ENCODE peak calls at places on chromosomes 4 and X, in four cellular contexts. One of them, this sample, is unnamed.

GRCh38 chr4:113810906-113811305 is 49.4 kb upstream of the CAMK2D start:
- DNase-seq in fibroblast of mammary gland: peak; percentile 80
- DNase-seq in pancreas: no peak
- DNase-seq in endothelial cell of umbilical vein: no peak
- DNase-seq in this sample: peak; percentile 63

GRCh38 chr4:11480683-11481082 is 52.0 kb upstream of the HS3ST1 start:
- DNase-seq in fibroblast of mammary gland: no peak
- DNase-seq in pancreas: no peak
- DNase-seq in endothelial cell of umbilical vein: peak; percentile 62
- DNase-seq in this sample: peak; percentile 80

GRCh38 chrX:19743386-19743785 is 144.0 kb downstream of the SH3KBP1 start:
- DNase-seq in fibroblast of mammary gland: no peak
- DNase-seq in pancreas: no peak
- DNase-seq in endothelial cell of umbilical vein: no peak
- DNase-seq in this sample: no peak

GRCh38 chr4:24260922-24261581 is 323.3 kb downstream of the DHX15 start:
- DNase-seq in fibroblast of mammary gland: peak; percentile 58
- DNase-seq in pancreas: no peak
- DNase-seq in endothelial cell of umbilical vein: no peak
- DNase-seq in this sample: no peak

GRCh38 chr4:117400039-117400835 is 314.9 kb upstream of the TRAM1L1 start:
- DNase-seq in fibroblast of mammary gland: peak; percentile 39
- DNase-seq in pancreas: no peak
- DNase-seq in endothelial cell of umbilical vein: peak; percentile 82
- DNase-seq in this sample: peak; percentile 49

GRCh38 chr4:25865586-25865985 is 2.8 kb upstream of the SEL1L3 start:
- DNase-seq in fibroblast of mammary gland: peak; percentile 30
- DNase-seq in pancreas: peak; percentile 53
- DNase-seq in endothelial cell of umbilical vein: no peak
- DNase-seq in this sample: peak; percentile 31

GRCh38 chr4:129903861-129904260 is 807.9 kb downstream of the C4orf33 start:
- DNase-seq in fibroblast of mammary gland: no peak
- DNase-seq in pancreas: no peak
- DNase-seq in endothelial cell of umbilical vein: no peak
- DNase-seq in this sample: no peak

GRCh38 chr4:89285735-89286134 is 21.9 kb downstream of the GPRIN3 start:
- DNase-seq in fibroblast of mammary gland: no peak
- DNase-seq in pancreas: no peak
- DNase-seq in endothelial cell of umbilical vein: no peak
- DNase-seq in this sample: no peak

GRCh38 chr4:8938623-8939022 is 67.0 kb upstream of the HMX1 start:
- DNase-seq in fibroblast of mammary gland: no peak
- DNase-seq in pancreas: no peak
- DNase-seq in endothelial cell of umbilical vein: no peak
- DNase-seq in this sample: no peak

GRCh38 chr4:168610911-168611530 is 114.2 kb downstream of the PALLD start:
- DNase-seq in fibroblast of mammary gland: peak; percentile 56
- DNase-seq in pancreas: no peak
- DNase-seq in endothelial cell of umbilical vein: no peak
- DNase-seq in this sample: no peak

GRCh38 chrX:153304988-153305736 is 16.4 kb downstream of the PNMA6F start:
- DNase-seq in fibroblast of mammary gland: no peak
- DNase-seq in pancreas: no peak
- DNase-seq in endothelial cell of umbilical vein: no peak
- DNase-seq in this sample: no peak

GRCh38 chr4:101563126-101563525 is 215.8 kb upstream of the PPP3CA start:
- DNase-seq in fibroblast of mammary gland: no peak
- DNase-seq in pancreas: no peak
- DNase-seq in endothelial cell of umbilical vein: no peak
- DNase-seq in this sample: peak; percentile 28

GRCh38 chrX:17553451-17553850 is 178.5 kb downstream of the NHS start:
- DNase-seq in fibroblast of mammary gland: peak; percentile 84
- DNase-seq in pancreas: no peak
- DNase-seq in endothelial cell of umbilical vein: peak; percentile 85
- DNase-seq in this sample: peak; percentile 70

GRCh38 chr4:134313591-134313990 is 112.0 kb upstream of the PABPC4L start:
- DNase-seq in fibroblast of mammary gland: no peak
- DNase-seq in pancreas: no peak
- DNase-seq in endothelial cell of umbilical vein: peak; percentile 2
- DNase-seq in this sample: no peak

GRCh38 chr4:151486166-151486565 is 77.2 kb downstream of the FHIP1A start:
- DNase-seq in fibroblast of mammary gland: peak; percentile 8
- DNase-seq in pancreas: no peak
- DNase-seq in endothelial cell of umbilical vein: no peak
- DNase-seq in this sample: peak; percentile 8

GRCh38 chr4:186368291-186368690 is 102.3 kb downstream of the F11 start:
- DNase-seq in fibroblast of mammary gland: no peak
- DNase-seq in pancreas: no peak
- DNase-seq in endothelial cell of umbilical vein: no peak
- DNase-seq in this sample: no peak

GRCh38 chrX:45781901-45782553 is 581.4 kb upstream of the DIPK2B start:
- DNase-seq in fibroblast of mammary gland: peak; percentile 86
- DNase-seq in pancreas: no peak
- DNase-seq in endothelial cell of umbilical vein: peak; percentile 43
- DNase-seq in this sample: peak; percentile 72

GRCh38 chr4:3476341-3476747 is 13.2 kb downstream of the DOK7 start:
- DNase-seq in fibroblast of mammary gland: no peak
- DNase-seq in pancreas: no peak
- DNase-seq in endothelial cell of umbilical vein: no peak
- DNase-seq in this sample: no peak

GRCh38 chr4:127687580-127687979 is 42.6 kb upstream of the SLC25A31 start:
- DNase-seq in fibroblast of mammary gland: no peak
- DNase-seq in pancreas: no peak
- DNase-seq in endothelial cell of umbilical vein: no peak
- DNase-seq in this sample: no peak

GRCh38 chr4:172998527-172999469 is 169.8 kb upstream of the GALNT7 start:
- DNase-seq in fibroblast of mammary gland: peak; percentile 91
- DNase-seq in pancreas: no peak
- DNase-seq in endothelial cell of umbilical vein: peak; percentile 30
- DNase-seq in this sample: peak; percentile 92

GRCh38 chr4:175833574-175834350 is 21.7 kb upstream of the GPM6A start:
- DNase-seq in fibroblast of mammary gland: no peak
- DNase-seq in pancreas: no peak
- DNase-seq in endothelial cell of umbilical vein: no peak
- DNase-seq in this sample: no peak

GRCh38 chr4:1547131-1547862 is 136.8 kb downstream of the FAM53A start:
- DNase-seq in fibroblast of mammary gland: no peak
- DNase-seq in pancreas: no peak
- DNase-seq in endothelial cell of umbilical vein: peak; percentile 12
- DNase-seq in this sample: no peak

GRCh38 chr4:121307441-121308327 is 73.1 kb downstream of the QRFPR start:
- DNase-seq in fibroblast of mammary gland: peak; percentile 68
- DNase-seq in pancreas: no peak
- DNase-seq in endothelial cell of umbilical vein: peak; percentile 24
- DNase-seq in this sample: peak; percentile 75

GRCh38 chrX:103554687-103555417 is 30.5 kb upstream of the TCEAL4 start:
- DNase-seq in fibroblast of mammary gland: peak; percentile 51
- DNase-seq in pancreas: peak; percentile 12
- DNase-seq in endothelial cell of umbilical vein: peak; percentile 67
- DNase-seq in this sample: no peak

GRCh38 chrX:147838465-147839131 is 73.1 kb upstream of the FMR1 start:
- DNase-seq in fibroblast of mammary gland: peak; percentile 10
- DNase-seq in pancreas: no peak
- DNase-seq in endothelial cell of umbilical vein: no peak
- DNase-seq in this sample: no peak

GRCh38 chr4:91198951-91199350 is 1071.8 kb downstream of the CCSER1 start:
- DNase-seq in fibroblast of mammary gland: no peak
- DNase-seq in pancreas: no peak
- DNase-seq in endothelial cell of umbilical vein: no peak
- DNase-seq in this sample: no peak

GRCh38 chr4:184475096-184475461 is 729 bp upstream of the IRF2 start:
- DNase-seq in fibroblast of mammary gland: peak; percentile 65
- DNase-seq in pancreas: peak; percentile 45
- DNase-seq in endothelial cell of umbilical vein: peak; percentile 54
- DNase-seq in this sample: peak; percentile 54

GRCh38 chr4:156103306-156103705 is 149.6 kb upstream of the CTSO start:
- DNase-seq in fibroblast of mammary gland: no peak
- DNase-seq in pancreas: no peak
- DNase-seq in endothelial cell of umbilical vein: no peak
- DNase-seq in this sample: peak; percentile 20

GRCh38 chrX:71909956-71910355 is 689 bp upstream of the NHSL2 start:
- DNase-seq in fibroblast of mammary gland: peak; percentile 23
- DNase-seq in pancreas: no peak
- DNase-seq in endothelial cell of umbilical vein: no peak
- DNase-seq in this sample: peak; percentile 28

GRCh38 chrX:71911731-71912050 is 1.0 kb downstream of the NHSL2 start:
- DNase-seq in fibroblast of mammary gland: no peak
- DNase-seq in pancreas: no peak
- DNase-seq in endothelial cell of umbilical vein: no peak
- DNase-seq in this sample: no peak

GRCh38 chrX:71912156-71912555 is 1.5 kb downstream of the NHSL2 start:
- DNase-seq in fibroblast of mammary gland: no peak
- DNase-seq in pancreas: no peak
- DNase-seq in endothelial cell of umbilical vein: no peak
- DNase-seq in this sample: no peak

GRCh38 chrX:71910526-71911022 is at the start of gene NHSL2:
- DNase-seq in fibroblast of mammary gland: peak; percentile 26
- DNase-seq in pancreas: no peak
- DNase-seq in endothelial cell of umbilical vein: no peak
- DNase-seq in this sample: no peak

GRCh38 chrX:71911023-71911730 is 532 bp downstream of the NHSL2 start:
- DNase-seq in fibroblast of mammary gland: no peak
- DNase-seq in pancreas: peak; percentile 11
- DNase-seq in endothelial cell of umbilical vein: no peak
- DNase-seq in this sample: no peak
- H3K4me3 ChIP-seq in fibroblast of mammary gland: peak overlapping the region; percentile 42
- H3K4me3 ChIP-seq in pancreas: peak overlapping the region; percentile 24
- H3K4me3 ChIP-seq in endothelial cell of umbilical vein: no peak overlapping the region
- H3K4me3 ChIP-seq in this sample: peak overlapping the region; percentile 44

GRCh38 chr4:98110214-98110613 is 33.1 kb downstream of the STPG2 start:
- DNase-seq in fibroblast of mammary gland: no peak
- DNase-seq in pancreas: no peak
- DNase-seq in endothelial cell of umbilical vein: no peak
- DNase-seq in this sample: no peak

GRCh38 chr4:98117363-98117762 is 25.9 kb downstream of the STPG2 start:
- DNase-seq in fibroblast of mammary gland: no peak
- DNase-seq in pancreas: no peak
- DNase-seq in endothelial cell of umbilical vein: no peak
- DNase-seq in this sample: no peak

GRCh38 chr4:98110929-98111328 is 32.3 kb downstream of the STPG2 start:
- DNase-seq in fibroblast of mammary gland: no peak
- DNase-seq in pancreas: no peak
- DNase-seq in endothelial cell of umbilical vein: no peak
- DNase-seq in this sample: no peak

GRCh38 chr4:98113005-98113404 is 30.3 kb downstream of the STPG2 start:
- DNase-seq in fibroblast of mammary gland: peak; percentile 30
- DNase-seq in pancreas: no peak
- DNase-seq in endothelial cell of umbilical vein: peak; percentile 7
- DNase-seq in this sample: peak; percentile 42
- TF ChIP-seq CTCF in fibroblast of mammary gland: peak; percentile 17
- TF ChIP-seq CTCF in pancreas: no peak
- TF ChIP-seq CTCF in endothelial cell of umbilical vein: peak; percentile 9
- TF ChIP-seq CTCF in this sample: peak; percentile 37

DNA sequence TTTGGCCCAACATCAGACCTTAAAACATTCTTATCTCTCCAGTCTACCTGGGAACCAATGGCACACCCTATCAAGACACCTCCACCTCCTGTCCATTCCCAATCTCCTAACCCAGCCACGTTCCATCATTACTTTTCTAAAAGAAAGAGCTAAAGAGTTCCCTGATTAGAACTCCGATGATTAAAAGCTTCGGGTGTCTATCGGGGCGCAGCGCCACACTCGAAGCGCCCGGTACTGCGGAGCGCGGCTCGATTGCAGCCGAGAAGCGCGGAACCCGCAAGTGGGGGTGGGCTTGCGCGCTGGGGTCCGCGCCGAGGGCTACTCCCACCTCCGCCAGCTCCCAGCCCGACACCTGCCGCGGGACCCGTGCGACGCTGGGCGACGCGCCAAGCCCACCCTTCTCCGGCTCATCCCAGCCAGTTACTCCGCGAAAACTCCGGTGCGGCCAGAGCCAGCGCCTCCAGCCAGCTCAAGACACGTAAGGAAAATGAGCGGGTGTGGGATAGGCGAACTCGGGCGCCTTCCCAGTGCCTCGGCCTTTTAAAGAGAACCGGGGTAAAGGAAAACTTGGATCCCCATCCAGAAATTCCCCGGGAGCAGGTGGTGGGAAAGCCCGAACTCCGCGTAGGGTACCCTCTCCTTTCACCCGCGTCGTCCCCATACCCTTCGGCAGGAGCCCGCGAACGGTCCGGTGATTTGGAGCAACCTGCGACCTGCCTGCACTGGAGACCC is 601 bp downstream of the NPY1R start:
- DNase-seq in fibroblast of mammary gland: peak; percentile 5
- DNase-seq in pancreas: peak; percentile 30
- DNase-seq in endothelial cell of umbilical vein: peak; percentile 24
- DNase-seq in this sample: peak; percentile 28
- H3K4me3 ChIP-seq in fibroblast of mammary gland: peak overlapping the region; percentile 54
- H3K4me3 ChIP-seq in pancreas: peak overlapping the region; percentile 53
- H3K4me3 ChIP-seq in endothelial cell of umbilical vein: peak overlapping the region; percentile 39
- H3K4me3 ChIP-seq in this sample: peak overlapping the region; percentile 61

DNA sequence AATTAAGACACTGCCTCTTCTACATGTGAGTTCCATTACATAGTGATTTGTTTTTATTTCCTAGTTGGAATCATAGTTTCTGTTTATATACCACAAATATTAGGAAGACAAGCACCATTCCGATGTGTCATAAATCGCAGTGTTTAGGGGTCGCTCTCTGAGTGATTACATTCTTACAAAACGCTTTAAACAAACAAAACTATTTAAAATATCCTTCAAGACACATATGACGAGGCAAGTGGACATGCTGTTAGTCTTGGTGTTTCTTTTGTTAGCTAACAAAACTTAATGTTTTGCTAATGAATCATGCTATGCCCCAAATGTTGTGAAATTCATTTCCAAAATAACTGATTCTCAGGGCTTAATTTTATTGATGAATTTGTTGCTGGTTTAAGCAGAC is 1219.3 kb upstream of the PRKX start:
- DNase-seq in fibroblast of mammary gland: peak; percentile 1
- DNase-seq in pancreas: no peak
- DNase-seq in endothelial cell of umbilical vein: no peak
- DNase-seq in this sample: no peak
- TF ChIP-seq CTCF in fibroblast of mammary gland: no peak
- TF ChIP-seq CTCF in pancreas: no peak
- TF ChIP-seq CTCF in endothelial cell of umbilical vein: no peak
- TF ChIP-seq CTCF in this sample: no peak

DNA sequence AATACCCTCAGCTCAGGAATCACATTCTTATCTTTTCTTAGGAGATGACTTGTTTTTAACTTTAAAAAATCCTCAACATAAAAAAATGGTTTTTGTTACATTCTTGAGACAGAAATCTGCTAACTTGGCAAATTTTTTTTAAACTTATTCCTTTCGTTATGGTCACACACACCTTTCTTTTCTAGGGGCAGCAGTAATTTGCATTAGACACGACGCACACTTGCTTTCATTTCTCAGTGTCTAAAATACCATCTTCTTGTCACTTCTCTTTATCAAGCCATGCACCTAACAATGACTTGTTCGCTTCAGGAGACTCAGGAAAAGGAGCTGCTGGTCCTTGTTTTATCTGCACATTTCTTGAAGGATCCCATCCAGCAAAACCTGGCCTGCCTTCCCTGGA is 112.6 kb upstream of the TBL1X start:
- DNase-seq in fibroblast of mammary gland: no peak
- DNase-seq in pancreas: no peak
- DNase-seq in endothelial cell of umbilical vein: no peak
- DNase-seq in this sample: no peak
- H3K4me3 ChIP-seq in fibroblast of mammary gland: no peak overlapping the region
- H3K4me3 ChIP-seq in pancreas: no peak overlapping the region
- H3K4me3 ChIP-seq in endothelial cell of umbilical vein: no peak overlapping the region
- H3K4me3 ChIP-seq in this sample: peak overlapping the region; percentile 27

This sample was measured in fibroblast of pulmonary artery.